ENCODE peak calls at places on chromosomes 4 and X, in six cellular contexts. One of them, this sample, is unnamed.

GRCh38 chr4:49044270-49044669 is 58.2 kb downstream of the CWH43 start:
- DNase-seq in AG09309: no peak
- DNase-seq in brain microvascular endothelial cell: no peak
- DNase-seq in neural progenitor cell: no peak
- DNase-seq in dorsolateral prefrontal cortex: no peak
- DNase-seq in lower lobe of right lung: no peak
- DNase-seq in this sample: no peak

GRCh38 chrX:105711805-105712204 is 110.5 kb upstream of the NRK start:
- DNase-seq in neural progenitor cell: no peak
- DNase-seq in brain microvascular endothelial cell: no peak
- DNase-seq in dorsolateral prefrontal cortex: no peak
- DNase-seq in lower lobe of right lung: no peak
- DNase-seq in AG09309: no peak
- DNase-seq in this sample: no peak

GRCh38 chrX:25012793-25013592 is 2.8 kb downstream of the ARX start:
- DNase-seq in brain microvascular endothelial cell: no peak
- DNase-seq in AG09309: no peak
- DNase-seq in dorsolateral prefrontal cortex: no peak
- DNase-seq in neural progenitor cell: peak
- DNase-seq in lower lobe of right lung: no peak
- DNase-seq in this sample: no peak

GRCh38 chr4:74649193-74649592 is 145.1 kb downstream of the BTC start:
- DNase-seq in brain microvascular endothelial cell: no peak
- DNase-seq in AG09309: no peak
- DNase-seq in neural progenitor cell: no peak
- DNase-seq in dorsolateral prefrontal cortex: no peak
- DNase-seq in lower lobe of right lung: no peak
- DNase-seq in this sample: no peak

GRCh38 chr4:52957220-52957686 is 95.1 kb downstream of the RASL11B start:
- DNase-seq in lower lobe of right lung: no peak
- DNase-seq in neural progenitor cell: peak
- DNase-seq in AG09309: no peak
- DNase-seq in brain microvascular endothelial cell: no peak
- DNase-seq in dorsolateral prefrontal cortex: no peak
- DNase-seq in this sample: peak

GRCh38 chr4:145075742-145076472 is 22.1 kb downstream of the ANAPC10 start:
- DNase-seq in brain microvascular endothelial cell: no peak
- DNase-seq in dorsolateral prefrontal cortex: no peak
- DNase-seq in AG09309: no peak
- DNase-seq in neural progenitor cell: no peak
- DNase-seq in lower lobe of right lung: no peak
- DNase-seq in this sample: no peak

GRCh38 chr4:40990202-40990898 is 224.0 kb downstream of the APBB2 start:
- DNase-seq in dorsolateral prefrontal cortex: no peak
- DNase-seq in lower lobe of right lung: no peak
- DNase-seq in brain microvascular endothelial cell: peak
- DNase-seq in neural progenitor cell: no peak
- DNase-seq in AG09309: peak
- DNase-seq in this sample: peak

GRCh38 chr4:147134536-147135210 is 189.0 kb upstream of the TTC29 start:
- DNase-seq in neural progenitor cell: no peak
- DNase-seq in brain microvascular endothelial cell: no peak
- DNase-seq in lower lobe of right lung: no peak
- DNase-seq in dorsolateral prefrontal cortex: no peak
- DNase-seq in AG09309: no peak
- DNase-seq in this sample: no peak

GRCh38 chr4:52984469-52984868 is 122.4 kb downstream of the RASL11B start:
- DNase-seq in AG09309: no peak
- DNase-seq in neural progenitor cell: no peak
- DNase-seq in brain microvascular endothelial cell: no peak
- DNase-seq in lower lobe of right lung: no peak
- DNase-seq in dorsolateral prefrontal cortex: no peak
- DNase-seq in this sample: no peak

DNA sequence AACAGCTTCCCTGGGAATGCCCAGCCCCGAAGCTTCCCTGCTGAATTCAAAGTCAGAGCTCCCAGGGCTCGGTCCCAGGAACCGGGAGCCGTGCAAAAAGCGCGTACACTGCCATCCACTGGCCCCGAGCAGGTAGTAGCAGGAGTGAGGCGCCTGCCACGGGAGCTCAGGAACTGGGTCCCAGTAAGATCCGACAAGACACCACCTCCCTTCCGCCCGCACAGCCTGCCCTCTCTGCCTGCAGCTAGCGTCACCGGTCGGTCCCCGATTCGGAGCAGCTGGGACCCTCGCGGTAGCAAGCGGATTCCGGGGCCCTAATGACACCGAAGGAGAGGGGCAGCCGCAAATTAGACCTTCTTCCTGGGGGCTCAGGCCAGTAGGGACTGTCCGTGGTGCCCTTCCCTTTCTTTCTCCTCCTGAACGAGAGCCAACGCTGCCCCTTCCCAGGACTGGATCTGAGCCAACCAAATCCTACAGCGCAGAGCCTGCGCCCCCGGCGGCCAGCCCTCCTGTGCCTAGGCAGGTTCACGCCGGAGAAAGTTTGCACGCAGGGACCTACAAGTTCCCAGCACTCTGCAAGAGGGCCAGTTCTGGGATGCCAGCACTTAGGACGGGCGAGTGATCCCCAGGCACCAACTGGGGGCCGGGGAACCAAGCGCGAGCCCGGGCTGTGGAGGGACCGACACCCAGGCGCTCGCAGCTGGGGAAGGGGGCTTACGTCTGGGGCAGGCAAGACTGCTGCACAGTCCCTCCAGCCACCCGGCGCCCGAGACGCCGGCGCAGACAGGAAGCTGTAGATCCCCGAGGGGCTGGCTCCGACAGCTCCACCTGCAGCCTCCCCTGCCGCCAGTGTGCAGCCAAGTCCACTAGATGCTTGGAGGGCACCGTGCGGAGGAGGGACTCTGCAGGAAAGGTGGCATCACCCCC is 949 bp downstream of the CORIN start:
- DNase-seq in dorsolateral prefrontal cortex: peak
- DNase-seq in lower lobe of right lung: peak
- DNase-seq in AG09309: peak
- DNase-seq in brain microvascular endothelial cell: peak
- DNase-seq in neural progenitor cell: peak
- DNase-seq in this sample: peak
- H3K4me3 ChIP-seq in dorsolateral prefrontal cortex: peak
- H3K4me3 ChIP-seq in lower lobe of right lung: peak
- H3K4me3 ChIP-seq in AG09309: peak
- H3K4me3 ChIP-seq in brain microvascular endothelial cell: peak
- H3K4me3 ChIP-seq in neural progenitor cell: peak
- H3K4me3 ChIP-seq in this sample: peak

GRCh38 chr4:24433515-24434192 is 150.7 kb downstream of the DHX15 start:
- DNase-seq in dorsolateral prefrontal cortex: no peak
- DNase-seq in lower lobe of right lung: no peak
- DNase-seq in brain microvascular endothelial cell: no peak
- DNase-seq in neural progenitor cell: no peak
- DNase-seq in AG09309: no peak
- DNase-seq in this sample: no peak

GRCh38 chr4:24423670-24424069 is 160.7 kb downstream of the DHX15 start:
- DNase-seq in dorsolateral prefrontal cortex: no peak
- DNase-seq in AG09309: no peak
- DNase-seq in brain microvascular endothelial cell: no peak
- DNase-seq in neural progenitor cell: no peak
- DNase-seq in lower lobe of right lung: no peak
- DNase-seq in this sample: no peak

GRCh38 chr4:24425868-24426267 is 158.5 kb downstream of the DHX15 start:
- DNase-seq in dorsolateral prefrontal cortex: no peak
- DNase-seq in lower lobe of right lung: no peak
- DNase-seq in AG09309: no peak
- DNase-seq in neural progenitor cell: no peak
- DNase-seq in brain microvascular endothelial cell: no peak
- DNase-seq in this sample: no peak

GRCh38 chr4:24434193-24434728 is 150.1 kb downstream of the DHX15 start:
- DNase-seq in AG09309: no peak
- DNase-seq in dorsolateral prefrontal cortex: no peak
- DNase-seq in lower lobe of right lung: no peak
- DNase-seq in brain microvascular endothelial cell: no peak
- DNase-seq in neural progenitor cell: no peak
- DNase-seq in this sample: no peak

GRCh38 chr4:24428850-24429249 is 155.5 kb downstream of the DHX15 start:
- DNase-seq in dorsolateral prefrontal cortex: no peak
- DNase-seq in brain microvascular endothelial cell: no peak
- DNase-seq in neural progenitor cell: no peak
- DNase-seq in AG09309: no peak
- DNase-seq in lower lobe of right lung: no peak
- DNase-seq in this sample: no peak
- TF ChIP-seq CTCF in dorsolateral prefrontal cortex: no peak
- TF ChIP-seq CTCF in brain microvascular endothelial cell: peak
- TF ChIP-seq CTCF in neural progenitor cell: peak
- TF ChIP-seq CTCF in AG09309: no peak
- TF ChIP-seq CTCF in lower lobe of right lung: no peak
- TF ChIP-seq CTCF in this sample: no peak

GRCh38 chr4:181008164-181008563 is 1235.0 kb upstream of the TENM3 start:
- DNase-seq in brain microvascular endothelial cell: peak
- DNase-seq in AG09309: no peak
- DNase-seq in lower lobe of right lung: no peak
- DNase-seq in dorsolateral prefrontal cortex: no peak
- DNase-seq in neural progenitor cell: no peak
- DNase-seq in this sample: no peak

GRCh38 chr4:181007751-181008150 is 1235.5 kb upstream of the TENM3 start:
- DNase-seq in AG09309: no peak
- DNase-seq in dorsolateral prefrontal cortex: no peak
- DNase-seq in neural progenitor cell: no peak
- DNase-seq in brain microvascular endothelial cell: peak
- DNase-seq in lower lobe of right lung: no peak
- DNase-seq in this sample: no peak

GRCh38 chr4:181004056-181004455 is 1239.1 kb upstream of the TENM3 start:
- DNase-seq in neural progenitor cell: no peak
- DNase-seq in dorsolateral prefrontal cortex: no peak
- DNase-seq in AG09309: peak
- DNase-seq in brain microvascular endothelial cell: no peak
- DNase-seq in lower lobe of right lung: no peak
- DNase-seq in this sample: no peak

DNA sequence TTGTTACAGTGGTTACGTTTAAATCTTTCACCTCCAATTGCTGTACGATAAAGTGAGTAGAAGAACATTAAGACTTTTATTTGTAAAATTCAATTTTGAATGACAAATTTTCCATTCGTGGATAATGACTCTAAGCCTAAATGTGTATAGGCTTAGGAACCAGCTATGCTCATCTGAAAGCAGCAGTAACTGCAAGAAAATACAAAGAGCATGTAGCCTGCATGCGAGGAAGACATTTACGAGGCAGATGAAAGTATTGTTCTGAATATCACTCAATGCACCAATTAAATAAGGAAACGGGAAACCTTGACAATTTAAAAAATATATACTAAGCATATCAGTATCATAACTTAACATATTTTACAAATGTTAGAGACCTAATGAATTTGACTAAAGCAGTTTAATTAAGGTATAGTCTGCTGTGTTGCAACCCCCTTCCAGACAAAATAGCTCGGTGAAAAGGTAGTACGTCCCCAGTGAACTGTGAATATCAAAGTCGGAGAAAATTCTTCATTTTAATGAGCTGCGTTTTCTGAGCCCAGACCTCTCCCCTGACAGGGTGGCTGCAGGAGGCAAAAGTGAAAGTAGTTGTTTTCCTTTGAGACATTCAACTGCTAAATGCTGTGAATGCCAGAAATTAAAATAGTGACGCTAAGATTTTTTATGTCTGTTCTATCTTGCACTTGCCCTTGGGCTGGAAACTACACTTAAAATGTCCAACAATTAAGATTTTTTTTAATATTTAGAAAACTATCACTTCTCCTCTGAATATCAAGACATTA is 1236.5 kb upstream of the TENM3 start:
- DNase-seq in AG09309: no peak
- DNase-seq in lower lobe of right lung: no peak
- DNase-seq in dorsolateral prefrontal cortex: no peak
- DNase-seq in brain microvascular endothelial cell: no peak
- DNase-seq in neural progenitor cell: no peak
- DNase-seq in this sample: no peak
- H3K4me3 ChIP-seq in AG09309: peak
- H3K4me3 ChIP-seq in lower lobe of right lung: peak
- H3K4me3 ChIP-seq in dorsolateral prefrontal cortex: peak
- H3K4me3 ChIP-seq in brain microvascular endothelial cell: peak
- H3K4me3 ChIP-seq in neural progenitor cell: no peak
- H3K4me3 ChIP-seq in this sample: no peak

GRCh38 chrX:43000121-43000520 is 222.2 kb upstream of the PPP1R2C start:
- DNase-seq in AG09309: no peak
- DNase-seq in lower lobe of right lung: no peak
- DNase-seq in neural progenitor cell: no peak
- DNase-seq in brain microvascular endothelial cell: no peak
- DNase-seq in dorsolateral prefrontal cortex: no peak
- DNase-seq in this sample: no peak

GRCh38 chrX:43002526-43003203 is 224.7 kb upstream of the PPP1R2C start:
- DNase-seq in neural progenitor cell: no peak
- DNase-seq in lower lobe of right lung: no peak
- DNase-seq in AG09309: no peak
- DNase-seq in brain microvascular endothelial cell: no peak
- DNase-seq in dorsolateral prefrontal cortex: no peak
- DNase-seq in this sample: no peak

GRCh38 chrX:43003204-43003565 is 225.2 kb upstream of the PPP1R2C start:
- DNase-seq in dorsolateral prefrontal cortex: no peak
- DNase-seq in brain microvascular endothelial cell: no peak
- DNase-seq in neural progenitor cell: no peak
- DNase-seq in lower lobe of right lung: no peak
- DNase-seq in AG09309: no peak
- DNase-seq in this sample: no peak

GRCh38 chrX:43005561-43005960 is 227.6 kb upstream of the PPP1R2C start:
- DNase-seq in AG09309: no peak
- DNase-seq in lower lobe of right lung: no peak
- DNase-seq in neural progenitor cell: no peak
- DNase-seq in brain microvascular endothelial cell: no peak
- DNase-seq in dorsolateral prefrontal cortex: no peak
- DNase-seq in this sample: no peak

DNA sequence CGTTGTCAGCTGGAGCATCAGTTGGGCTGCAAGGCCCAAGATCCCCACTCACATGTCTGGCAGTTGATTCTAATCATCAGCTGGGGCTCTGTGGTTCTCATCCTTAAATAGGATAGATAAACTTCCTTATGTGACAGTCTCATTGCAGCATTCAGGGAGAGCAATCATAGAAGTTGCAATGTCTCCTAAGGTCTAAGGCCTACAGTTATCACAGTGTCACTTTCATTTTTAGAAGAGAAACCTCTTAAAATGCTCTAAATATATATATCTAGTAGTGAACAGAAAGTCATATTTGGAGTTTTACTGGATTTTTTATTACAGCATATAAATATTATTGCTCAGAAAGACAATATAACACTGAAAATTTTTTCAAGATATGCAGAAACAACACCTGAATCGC is 226.0 kb upstream of the PPP1R2C start:
- DNase-seq in dorsolateral prefrontal cortex: no peak
- DNase-seq in brain microvascular endothelial cell: no peak
- DNase-seq in neural progenitor cell: no peak
- DNase-seq in lower lobe of right lung: no peak
- DNase-seq in AG09309: no peak
- DNase-seq in this sample: no peak
- TF ChIP-seq CTCF in dorsolateral prefrontal cortex: no peak
- TF ChIP-seq CTCF in brain microvascular endothelial cell: no peak
- TF ChIP-seq CTCF in neural progenitor cell: no peak
- TF ChIP-seq CTCF in lower lobe of right lung: no peak
- TF ChIP-seq CTCF in AG09309: no peak
- TF ChIP-seq CTCF in this sample: no peak

GRCh38 chrX:100316987-100317386 is 93.1 kb downstream of the PCDH19 start:
- DNase-seq in lower lobe of right lung: peak
- DNase-seq in dorsolateral prefrontal cortex: no peak
- DNase-seq in AG09309: no peak
- DNase-seq in brain microvascular endothelial cell: no peak
- DNase-seq in neural progenitor cell: no peak
- DNase-seq in this sample: no peak
- H3K4me3 ChIP-seq in lower lobe of right lung: no peak
- H3K4me3 ChIP-seq in dorsolateral prefrontal cortex: no peak
- H3K4me3 ChIP-seq in AG09309: no peak
- H3K4me3 ChIP-seq in brain microvascular endothelial cell: no peak
- H3K4me3 ChIP-seq in neural progenitor cell: no peak
- H3K4me3 ChIP-seq in this sample: no peak

This sample was measured in HFF-Myc.